ENCODE peak calls at places on chromosomes 6 and 20, in six cellular contexts. N is anterior cingulate cortex; W is activated naive CD8-positive, alpha-beta T cell treated with anti-CD3 and anti-CD28 coated beads, Interleukin-2, amount 50 U/mL, for 24 hours; R is iris pigment epithelial cell; H is uterus; L is naive thymus-derived CD8-positive, alpha-beta T cell. B is an unnamed sample.

GRCh38 chr6:39861663-39862062 is 69.5 kb downstream of the DAAM2 start:
- DNase-seq in N (no peak), W (no peak), L (no peak), H (no peak), R (no peak), B (no peak)

GRCh38 chr6:34934516-34934915 is 45.5 kb downstream of the ANKS1A start:
- DNase-seq in W (no peak), R (peak; percentile 74), L (no peak), N (no peak), H (peak; percentile 91), B (peak; percentile 96)

GRCh38 chr6:47405273-47405672 is 72.3 kb upstream of the CD2AP start:
- DNase-seq in N (no peak), W (no peak), R (no peak), H (no peak), L (no peak), B (no peak)

GRCh38 chr6:87586371-87587077 is 3.3 kb downstream of the RARS2 start:
- DNase-seq in W (no peak), N (no peak), R (no peak), H (no peak), L (no peak), B (no peak)

GRCh38 chr20:24762791-24763350 is 186.2 kb upstream of the CST7 start:
- DNase-seq in R (no peak), W (no peak), N (no peak), H (no peak), L (no peak), B (no peak)

GRCh38 chr20:955656-956055 is 39.5 kb upstream of the ANGPT4 start:
- DNase-seq in W (no peak), L (no peak), R (no peak), H (no peak), N (no peak), B (no peak)

GRCh38 chr6:91149914-91150674 is 563.2 kb upstream of the MAP3K7 start:
- DNase-seq in W (no peak), H (no peak), N (no peak), L (no peak), R (peak; percentile 45), B (peak; percentile 4)

GRCh38 chr20:19780261-19780660 is 22.2 kb downstream of the RIN2 start:
- DNase-seq in R (no peak), N (no peak), W (no peak), H (no peak), L (no peak), B (no peak)

GRCh38 chr20:55515831-55516230 is 489.5 kb downstream of the CBLN4 start:
- DNase-seq in N (no peak), H (no peak), R (no peak), L (no peak), W (no peak), B (no peak)

GRCh38 chr20:11229772-11230171 is 556.0 kb upstream of the JAG1 start:
- DNase-seq in H (peak; percentile 32), N (no peak), R (peak; percentile 96), W (no peak), L (no peak), B (peak; percentile 85)

GRCh38 chr6:55888917-55889316 is 13.5 kb upstream of the BMP5 start:
- DNase-seq in H (no peak), R (no peak), N (no peak), L (no peak), W (no peak), B (no peak)

GRCh38 chr6:167236239-167236571 is 54.9 kb upstream of the UNC93A start:
- DNase-seq in L (no peak), R (no peak), W (no peak), N (no peak), H (no peak), B (no peak)

GRCh38 chr6:10478187-10479040 is 42.7 kb upstream of the GCNT2 start:
- DNase-seq in N (no peak), L (no peak), H (no peak), W (no peak), R (peak; percentile 38), B (peak; percentile 38)

GRCh38 chr20:31815408-31816188 is 3.6 kb upstream of the MYLK2 start:
- DNase-seq in H (no peak), L (no peak), W (no peak), R (no peak), N (no peak), B (peak; percentile 36)

GRCh38 chr6:105135056-105135455 is 44.8 kb downstream of the POPDC3 start:
- DNase-seq in R (peak; percentile 6), W (no peak), H (no peak), N (no peak), L (no peak), B (no peak)

B was measured in amniotic epithelial cell.